ENCODE peak calls at places on chromosomes 12 and 14, in seven cellular contexts. F, W, Z, O, P, Q and R are unnamed samples.

GRCh38 chr14:36289954-36290353 is 30.5 kb downstream of the MBIP start:
- DNase-seq in F (no peak), W (no peak), Z (no peak), O (no peak), P (no peak), Q (no peak), R (no peak)

GRCh38 chr12:67069451-67070306 is 199.5 kb upstream of the CAND1 start:
- DNase-seq in F (peak; percentile 52), W (peak; percentile 3), Z (peak; percentile 40), O (no peak), P (peak; percentile 38), Q (no peak), R (no peak)

GRCh38 chr14:61258985-61259384 is 22.2 kb downstream of the TMEM30B start:
- DNase-seq in F (no peak), W (no peak), Z (no peak), O (no peak), P (no peak), Q (no peak), R (no peak)

GRCh38 chr12:53048780-53049401 is 974 bp upstream of the TNS2 start:
- DNase-seq in F (peak; percentile 49), W (peak; percentile 40), Z (peak; percentile 68), O (peak; percentile 52), P (peak; percentile 70), Q (no peak), R (no peak)

GRCh38 chr14:22547309-22547947 is 41.6 kb downstream of the DAD1 start:
- DNase-seq in F (no peak), W (no peak), Z (no peak), O (peak; percentile 67), P (no peak), Q (no peak), R (no peak)

GRCh38 chr12:66119229-66119869 is 11.2 kb downstream of the LLPH start:
- DNase-seq in F (no peak), W (no peak), Z (no peak), O (no peak), P (no peak), Q (no peak), R (no peak)

GRCh38 chr12:10354071-10354470 is 35.8 kb downstream of the KLRK1 start:
- DNase-seq in F (no peak), W (no peak), Z (no peak), O (no peak), P (no peak), Q (no peak), R (no peak)

GRCh38 chr14:56498112-56498511 is 81.5 kb upstream of the TMEM260 start:
- DNase-seq in F (no peak), W (no peak), Z (no peak), O (no peak), P (no peak), Q (no peak), R (no peak)

GRCh38 chr12:109736552-109737108 is 23.0 kb downstream of the FAM222A start:
- DNase-seq in F (peak; percentile 32), W (peak; percentile 34), Z (no peak), O (peak; percentile 41), P (peak; percentile 51), Q (peak; percentile 13), R (peak; percentile 87)

GRCh38 chr12:80565276-80565675 is 121.2 kb downstream of the PTPRQ start:
- DNase-seq in F (no peak), W (no peak), Z (no peak), O (peak; percentile 2), P (no peak), Q (no peak), R (no peak)

GRCh38 chr14:71554323-71554722 is 377.9 kb upstream of the RGS6 start:
- DNase-seq in F (no peak), W (no peak), Z (no peak), O (no peak), P (no peak), Q (no peak), R (no peak)

GRCh38 chr12:109524466-109525278 is 47.2 kb downstream of the UBE3B start:
- DNase-seq in F (no peak), W (no peak), Z (no peak), O (no peak), P (no peak), Q (no peak), R (no peak)

GRCh38 chr12:54324617-54325441 is at the start of gene COPZ1:
- DNase-seq in F (peak; percentile 100), W (peak; percentile 100), Z (peak; percentile 98), O (peak; percentile 100), P (peak; percentile 99), Q (peak; percentile 94), R (peak; percentile 99)
- TF ChIP-seq POLR2A in F (peak; percentile 87), W (peak; percentile 78), Z (peak; percentile 70), O (peak; percentile 91), P (peak; percentile 93), Q (peak; percentile 72), R (peak; percentile 92)

GRCh38 chr12:83224012-83224411 is 537.3 kb downstream of the TMTC2 start:
- DNase-seq in F (no peak), W (no peak), Z (no peak), O (no peak), P (no peak), Q (no peak), R (no peak)
- TF ChIP-seq POLR2A in F (no peak), W (no peak), Z (no peak), O (no peak), P (no peak), Q (no peak), R (no peak)

GRCh38 chr14:76761849-76762616 is 765 bp downstream of the VASH1 start:
- DNase-seq in F (no peak), W (no peak), Z (no peak), O (no peak), P (no peak), Q (no peak), R (no peak)

GRCh38 chr14:76759589-76759988 is 1.7 kb upstream of the VASH1 start:
- DNase-seq in F (no peak), W (no peak), Z (peak; percentile 13), O (no peak), P (no peak), Q (no peak), R (no peak)

GRCh38 chr14:76760331-76761197 is 704 bp upstream of the VASH1 start:
- DNase-seq in F (no peak), W (no peak), Z (peak; percentile 15), O (no peak), P (no peak), Q (no peak), R (no peak)

GRCh38 chr14:76762617-76763361 is 1.5 kb downstream of the VASH1 start:
- DNase-seq in F (no peak), W (no peak), Z (peak; percentile 61), O (no peak), P (no peak), Q (no peak), R (no peak)

GRCh38 chr14:76761198-76761848 is at the start of gene VASH1:
- DNase-seq in F (peak; percentile 61), W (no peak), Z (peak; percentile 81), O (peak; percentile 75), P (peak; percentile 61), Q (no peak), R (peak; percentile 39)
- TF ChIP-seq POLR2A in F (peak; percentile 91), W (no peak), Z (no peak), O (peak; percentile 82), P (no peak), Q (no peak), R (no peak)

DNA sequence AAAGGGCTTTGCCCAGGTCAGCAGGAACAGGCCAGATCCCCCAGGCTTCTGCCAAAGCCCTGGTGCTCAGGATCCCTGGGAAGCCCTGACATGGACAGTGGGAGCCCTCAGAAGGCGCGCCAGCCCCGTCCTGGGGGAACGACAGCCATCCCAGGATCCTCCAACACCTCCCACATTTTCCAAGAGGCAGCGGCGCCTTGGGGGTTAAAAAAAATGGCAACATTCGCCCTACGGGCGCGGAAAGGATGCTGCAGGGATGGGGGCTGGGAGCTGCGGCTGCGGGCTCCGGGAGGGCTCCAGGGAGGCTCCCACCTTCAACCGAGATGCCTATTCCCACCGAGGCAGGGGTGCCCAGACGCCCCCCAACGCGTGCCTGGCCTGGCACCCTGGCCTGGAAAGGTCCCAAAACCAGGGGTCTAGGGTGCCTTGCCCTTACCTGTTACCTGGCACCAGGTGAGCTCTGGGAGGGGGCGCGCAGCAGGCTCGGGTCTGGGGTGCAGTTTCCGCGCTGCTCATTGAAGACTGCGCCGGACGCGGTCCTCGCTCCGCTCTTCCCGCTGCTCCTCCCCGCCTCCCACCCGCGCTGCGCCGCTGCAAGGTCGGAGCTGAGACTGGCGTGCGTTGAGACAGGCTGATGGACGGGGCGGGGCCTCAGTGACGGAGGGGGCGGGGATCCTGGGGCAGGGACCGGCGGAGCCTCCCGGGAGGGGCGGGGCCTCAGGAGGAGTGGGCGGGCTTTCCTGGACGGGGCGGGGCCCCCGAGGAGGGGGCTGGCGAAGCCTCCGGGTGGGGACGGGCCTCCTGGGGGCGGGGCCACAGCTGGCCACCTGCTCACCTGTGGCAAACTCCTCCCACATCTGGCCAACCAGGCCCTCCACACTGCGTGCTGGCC is at the start of gene ABCB9:
- DNase-seq in F (peak; percentile 93), W (peak; percentile 85), Z (peak; percentile 97), O (peak; percentile 92), P (peak; percentile 97), Q (peak; percentile 83), R (peak; percentile 95)
- TF ChIP-seq POLR2A in F (peak; percentile 85), W (peak; percentile 80), Z (peak; percentile 35), O (peak; percentile 54), P (peak; percentile 58), Q (peak; percentile 14), R (peak; percentile 52)

DNA sequence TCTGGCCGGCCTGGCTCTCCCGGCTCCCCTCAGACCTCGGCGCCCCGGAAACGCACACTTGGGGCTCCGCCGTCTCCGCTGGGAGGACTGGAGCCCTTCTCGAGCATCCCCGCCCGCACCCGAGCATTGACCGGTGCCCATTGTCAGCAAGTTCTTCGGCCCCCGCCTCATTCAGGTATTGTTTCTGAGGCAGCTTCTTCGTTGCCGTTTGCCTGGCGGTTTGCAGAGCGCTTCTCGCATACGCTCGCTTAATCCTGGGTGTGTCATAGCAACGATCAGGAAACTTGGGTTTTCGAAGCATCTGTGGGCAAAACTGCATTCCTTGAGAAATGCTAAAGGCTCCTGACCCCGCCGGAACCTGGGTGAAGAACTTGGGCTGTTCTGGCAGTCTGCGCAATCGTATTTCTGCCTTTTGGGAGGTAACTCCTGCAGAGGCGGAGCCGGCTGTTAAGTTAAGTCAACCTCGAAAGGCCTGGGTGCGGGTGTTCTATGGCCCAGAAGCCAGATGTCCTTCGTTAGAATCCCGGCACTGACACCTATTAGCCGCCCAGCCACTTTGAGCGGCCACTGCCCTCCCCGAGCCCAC is 518 bp downstream of the GSKIP start:
- DNase-seq in F (peak; percentile 55), W (peak; percentile 48), Z (peak; percentile 49), O (peak; percentile 37), P (peak; percentile 71), Q (no peak), R (peak; percentile 80)
- TF ChIP-seq POLR2A in F (no peak), W (no peak), Z (no peak), O (no peak), P (no peak), Q (no peak), R (no peak)

GRCh38 chr12:111424793-111425251 is 19.1 kb downstream of the SH2B3 start:
- DNase-seq in F (no peak), W (no peak), Z (no peak), O (no peak), P (no peak), Q (no peak), R (no peak)
- TF ChIP-seq POLR2A in F (no peak), W (no peak), Z (no peak), O (no peak), P (no peak), Q (no peak), R (no peak)